ENCODE peak calls at places on chromosomes 2 and 18, in five cellular contexts. Y is H9, J is PC-3, R is IMR-90, N is astrocyte. V is an unnamed sample.

GRCh38 chr18:52200891-52201663 is 138.9 kb upstream of the DCC start:
- DNase-seq in N (no peak), Y (no peak), R (no peak), J (no peak), V (no peak)

GRCh38 chr2:95049088-95049955 is 23.8 kb downstream of the MAL start:
- DNase-seq in Y (no peak), N (no peak), J (no peak), R (no peak), V (no peak)

GRCh38 chr2:228777855-228778355 is 493.2 kb downstream of the PID1 start:
- DNase-seq in N (peak), R (peak), Y (no peak), J (no peak), V (no peak)

GRCh38 chr18:50819727-50820378 is at the start of gene MRO:
- DNase-seq in R (peak), Y (peak), N (peak), J (peak), V (peak)

GRCh38 chr2:224252601-224253000 is 149.3 kb downstream of the FAM124B start:
- DNase-seq in Y (no peak), J (no peak), N (peak), R (peak), V (no peak)

GRCh38 chr2:24725956-24726355 is 67.2 kb downstream of the PTRHD1 start:
- DNase-seq in Y (no peak), N (no peak), J (no peak), R (no peak), V (no peak)

GRCh38 chr2:105324732-105325131 is 4.8 kb downstream of the TGFBRAP1 start:
- DNase-seq in Y (no peak), R (peak), J (no peak), N (peak), V (peak)

GRCh38 chr18:59469463-59470180 is 110.6 kb upstream of the LMAN1 start:
- DNase-seq in J (no peak), N (no peak), Y (no peak), R (no peak), V (no peak)

GRCh38 chr2:66982766-66983165 is 414.4 kb upstream of the ETAA1 start:
- DNase-seq in J (peak), N (peak), R (peak), Y (no peak), V (peak)

GRCh38 chr2:240959214-240959940 is 39.0 kb upstream of the SNED1 start:
- DNase-seq in Y (peak), R (no peak), N (no peak), J (no peak), V (no peak)

GRCh38 chr2:238845583-238846480 is 2.1 kb upstream of the TWIST2 start:
- DNase-seq in N (no peak), Y (no peak), J (no peak), R (no peak), V (no peak)

GRCh38 chr2:127170021-127170420 is 50.1 kb downstream of the CYP27C1 start:
- DNase-seq in R (no peak), J (no peak), N (no peak), Y (no peak), V (no peak)

GRCh38 chr2:27716301-27717069 is 52.8 kb downstream of the SLC4A1AP start:
- DNase-seq in J (no peak), R (no peak), N (no peak), Y (peak), V (no peak)
- H3K9ac ChIP-seq in J (no peak), R (no peak), N (peak), Y (no peak), V (no peak)

GRCh38 chr2:185618630-185619029 is 120.0 kb upstream of the FSIP2 start:
- DNase-seq in J (peak), N (peak), R (no peak), Y (no peak), V (peak)
- TF ChIP-seq CTCF in J (peak), N (no peak), R (no peak), Y (peak), V (no peak)

GRCh38 chr2:237670641-237671040 is 43.3 kb downstream of the LRRFIP1 start:
- DNase-seq in J (no peak), Y (no peak), R (no peak), N (no peak), V (no peak)
- H3K9ac ChIP-seq in J (no peak), Y (no peak), R (peak), N (peak), V (no peak)

GRCh38 chr2:173488861-173489260 is 134.2 kb downstream of the CDCA7 start:
- DNase-seq in N (no peak), Y (no peak), J (peak), R (no peak), V (no peak)

GRCh38 chr2:173496746-173497145 is 142.1 kb downstream of the CDCA7 start:
- DNase-seq in N (peak), Y (no peak), J (no peak), R (peak), V (peak)

GRCh38 chr2:173493874-173494273 is 139.2 kb downstream of the CDCA7 start:
- DNase-seq in J (no peak), R (no peak), N (no peak), Y (no peak), V (no peak)
- TF ChIP-seq CTCF in J (peak), R (peak), N (no peak), Y (peak), V (peak)

GRCh38 chr2:203685789-203686433 is 20.5 kb upstream of the CD28 start:
- DNase-seq in R (no peak), Y (no peak), N (peak), J (no peak), V (peak)
- H3K9ac ChIP-seq in R (no peak), Y (no peak), N (peak), J (no peak), V (peak)

GRCh38 chr18:11587432-11587831 is 22.0 kb upstream of the SLC35G4 start:
- DNase-seq in J (no peak), N (no peak), R (no peak), Y (no peak), V (no peak)

GRCh38 chr18:11587846-11588245 is 21.6 kb upstream of the SLC35G4 start:
- DNase-seq in R (no peak), Y (no peak), J (no peak), N (no peak), V (no peak)

DNA sequence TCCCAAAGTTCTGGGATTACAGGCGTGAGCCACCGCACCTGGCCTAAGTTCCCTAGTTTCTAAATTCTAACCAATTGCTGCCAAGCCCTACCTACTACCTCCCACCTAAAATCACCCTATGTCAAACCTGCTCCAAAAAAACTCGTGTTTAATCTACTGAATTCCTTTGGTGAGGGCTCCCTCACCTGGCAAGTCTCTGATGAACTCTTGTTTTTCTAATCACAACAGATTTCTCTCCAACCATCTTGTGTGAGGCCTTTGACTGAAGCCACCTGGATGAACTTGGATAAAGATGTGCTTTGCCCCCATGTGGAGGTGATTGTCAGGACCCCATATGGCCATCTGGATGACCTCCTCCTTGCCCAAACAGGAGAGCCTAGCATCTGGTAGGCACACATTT is 17.4 kb upstream of the SLC35G4 start:
- DNase-seq in J (peak), R (no peak), Y (peak), N (no peak), V (no peak)
- TF ChIP-seq CTCF in J (peak), R (no peak), Y (peak), N (no peak), V (no peak)

GRCh38 chr2:11343344-11343625 is 1.2 kb downstream of the ROCK2 start:
- DNase-seq in N (no peak), J (no peak), Y (no peak), R (no peak), V (peak)
- H3K9ac ChIP-seq in N (peak), J (peak), Y (peak), R (peak), V (peak)

V was measured in mammary epithelial cell.